ENCODE peak calls at places on chromosomes 16 and 17, in five cellular contexts. V is thoracic aorta; O is activated CD8-positive, alpha-beta memory T cell treated with anti-CD3 and anti-CD28 coated beads for 1 hour; D is GDM1; E is HAP-1. T is an unnamed sample.

GRCh38 chr16:87800497-87800896 is 34.7 kb upstream of the KLHDC4 start:
- DNase-seq in E (no peak), O (no peak), D (no peak), V (no peak), T (no peak)

GRCh38 chr16:66502020-66502913 is 47.7 kb downstream of the TK2 start:
- DNase-seq in D (no peak), E (no peak), V (no peak), O (no peak), T (no peak)

GRCh38 chr17:58514795-58515157 is 338 bp upstream of the MTMR4 start:
- DNase-seq in D (no peak), O (no peak), E (no peak), V (no peak), T (no peak)

GRCh38 chr16:10577305-10578202 is 2.8 kb downstream of the EMP2 start:
- DNase-seq in D (no peak), E (no peak), O (no peak), V (no peak), T (no peak)

GRCh38 chr16:87831421-87832136 is 37.7 kb downstream of the SLC7A5 start:
- DNase-seq in D (no peak), V (no peak), O (no peak), E (no peak), T (no peak)

GRCh38 chr16:31395647-31396046 is 2.5 kb downstream of the ITGAD start:
- DNase-seq in D (no peak), E (no peak), O (no peak), V (no peak), T (no peak)

GRCh38 chr16:74437-75318 is 2.2 kb upstream of the RHBDF1 start:
- DNase-seq in V (no peak), D (no peak), O (no peak), E (no peak), T (no peak)

GRCh38 chr17:39619786-39620101 is 7.0 kb upstream of the PPP1R1B start:
- DNase-seq in V (no peak), O (no peak), E (no peak), D (no peak), T (no peak)

GRCh38 chr17:76075364-76076099 is 951 bp downstream of the GALR2 start:
- DNase-seq in E (no peak), V (no peak), O (no peak), D (no peak), T (no peak)

GRCh38 chr16:1108299-1109252 is 12.5 kb upstream of the C1QTNF8 start:
- DNase-seq in D (no peak), E (no peak), V (no peak), O (no peak), T (no peak)

GRCh38 chr17:81558115-81558468 is 5.9 kb upstream of the FAAP100 start:
- DNase-seq in O (no peak), V (no peak), E (no peak), D (no peak), T (no peak)

GRCh38 chr17:73323622-73324455 is 12.0 kb upstream of the CDC42EP4 start:
- DNase-seq in E (no peak), O (no peak), V (no peak), D (no peak), T (no peak)

GRCh38 chr17:82269882-82270500 is 3.5 kb downstream of the CSNK1D start:
- DNase-seq in D (no peak), E (no peak), V (no peak), O (no peak), T (no peak)

GRCh38 chr17:29710891-29711418 is 88.2 kb upstream of the CORO6 start:
- DNase-seq in V (no peak), E (no peak), D (no peak), O (no peak), T (no peak)

GRCh38 chr16:67917852-67918236 is 13.8 kb downstream of the CTRL start:
- DNase-seq in O (no peak), V (no peak), E (no peak), D (no peak), T (no peak)

GRCh38 chr17:3602499-3602898 is 6.7 kb downstream of the TRPV1 start:
- DNase-seq in V (no peak), O (no peak), E (peak; percentile 11), D (peak; percentile 40), T (no peak)

GRCh38 chr17:36000730-36001108 is 634 bp downstream of the CCL15 start:
- DNase-seq in D (no peak), V (no peak), O (no peak), E (no peak), T (no peak)

GRCh38 chr17:74542727-74543383 is 3.1 kb downstream of the CD300C start:
- DNase-seq in V (no peak), D (no peak), O (no peak), E (no peak), T (no peak)

GRCh38 chr17:64236827-64237403 is 26.1 kb downstream of the TEX2 start:
- DNase-seq in V (no peak), D (no peak), O (no peak), E (peak; percentile 34), T (no peak)

GRCh38 chr17:63932008-63932561 is at the start of gene CD79B:
- DNase-seq in D (peak; percentile 26), E (no peak), O (no peak), V (no peak), T (no peak)

GRCh38 chr17:4942760-4943508 is 2.9 kb downstream of the RNF167 start:
- DNase-seq in V (no peak), D (no peak), O (no peak), E (no peak), T (no peak)

GRCh38 chr16:21644674-21645073 is 7.7 kb downstream of the IGSF6 start:
- DNase-seq in D (no peak), O (no peak), V (no peak), E (no peak), T (no peak)

GRCh38 chr17:27824176-27824575 is 23.8 kb upstream of the NOS2 start:
- DNase-seq in V (no peak), E (no peak), D (no peak), O (no peak), T (no peak)

GRCh38 chr17:77326636-77327035 is 185.9 kb downstream of the SEC14L1 start:
- DNase-seq in D (no peak), O (no peak), E (no peak), V (no peak), T (peak; percentile 52)

GRCh38 chr17:36807496-36808180 is 129.6 kb upstream of the LHX1 start:
- DNase-seq in V (no peak), D (no peak), E (no peak), O (no peak), T (no peak)

GRCh38 chr16:303760-304505 is 21.0 kb downstream of the PDIA2 start:
- DNase-seq in O (no peak), E (no peak), V (no peak), D (no peak), T (no peak)

GRCh38 chr17:66548659-66549311 is 246.4 kb downstream of the PRKCA start:
- DNase-seq in D (no peak), O (no peak), V (no peak), E (no peak), T (no peak)

T was measured in ascending aorta.